ENCODE peak calls at places on chromosomes 4 and X, in ten cellular contexts. F, M, Q, Z, B, L, O, S, R and D are unnamed samples.

GRCh38 chr4:20193522-20193902 is 58.2 kb upstream of the SLIT2 start:
- DNase-seq in F (peak), M (no peak), Q (no peak), Z (no peak), B (peak), L (no peak), O (no peak), S (no peak), R (peak), D (no peak)

GRCh38 chr4:88017516-88018302 is 10.3 kb downstream of the PKD2 start:
- DNase-seq in F (peak), M (no peak), Q (no peak), Z (no peak), B (no peak), L (peak), O (no peak), S (peak), R (peak), D (peak)

GRCh38 chr4:175791221-175791620 is 20.8 kb downstream of the GPM6A start:
- DNase-seq in F (no peak), M (no peak), Q (no peak), Z (no peak), B (no peak), L (no peak), O (no peak), S (no peak), R (no peak), D (no peak)

GRCh38 chr4:56506110-56506705 is 617 bp downstream of the ARL9 start:
- DNase-seq in F (peak), M (no peak), Q (peak), Z (no peak), B (no peak), L (no peak), O (no peak), S (no peak), R (peak), D (peak)

GRCh38 chrX:10016516-10017132 is 49.5 kb downstream of the CLDN34 start:
- DNase-seq in F (peak), M (no peak), Q (no peak), Z (no peak), B (no peak), L (no peak), O (no peak), S (no peak), R (no peak), D (no peak)

GRCh38 chr4:99886146-99886545 is 8.1 kb downstream of the LAMTOR3 start:
- DNase-seq in F (peak), M (no peak), Q (no peak), Z (no peak), B (no peak), L (no peak), O (no peak), S (no peak), R (peak), D (peak)

GRCh38 chr4:71110499-71110898 is 117.0 kb downstream of the DCK start:
- DNase-seq in F (no peak), M (no peak), Q (no peak), Z (no peak), B (no peak), L (no peak), O (no peak), S (no peak), R (no peak), D (no peak)

GRCh38 chrX:15930585-15930984 is 76.0 kb upstream of the AP1S2 start:
- DNase-seq in F (peak), M (no peak), Q (no peak), Z (no peak), B (no peak), L (peak), O (peak), S (no peak), R (peak), D (peak)

GRCh38 chrX:43065978-43066377 is 288.0 kb upstream of the PPP1R2C start:
- DNase-seq in F (no peak), M (no peak), Q (no peak), Z (no peak), B (no peak), L (no peak), O (no peak), S (no peak), R (peak), D (no peak)

GRCh38 chrX:27619975-27620374 is 29.8 kb downstream of the DCAF8L2 start:
- DNase-seq in F (peak), M (no peak), Q (no peak), Z (no peak), B (no peak), L (no peak), O (no peak), S (no peak), R (peak), D (peak)

GRCh38 chr4:13891544-13891939 is 264.0 kb upstream of the BOD1L1 start:
- DNase-seq in F (no peak), M (no peak), Q (no peak), Z (no peak), B (no peak), L (peak), O (no peak), S (no peak), R (no peak), D (peak)

GRCh38 chrX:39327705-39328104 is 526.4 kb downstream of the MID1IP1 start:
- DNase-seq in F (no peak), M (no peak), Q (no peak), Z (no peak), B (no peak), L (no peak), O (no peak), S (no peak), R (no peak), D (no peak)

GRCh38 chrX:8939344-8939743 is 94.6 kb downstream of the FAM9B start:
- DNase-seq in F (no peak), M (no peak), Q (no peak), Z (no peak), B (no peak), L (no peak), O (no peak), S (no peak), R (no peak), D (no peak)

GRCh38 chr4:184475096-184475461 is 729 bp upstream of the IRF2 start:
- DNase-seq in F (peak), M (no peak), Q (peak), Z (peak), B (no peak), L (peak), O (no peak), S (peak), R (peak), D (peak)

GRCh38 chrX:17744896-17745523 is 7.7 kb downstream of the SCML1 start:
- DNase-seq in F (peak), M (no peak), Q (no peak), Z (no peak), B (no peak), L (no peak), O (no peak), S (no peak), R (peak), D (peak)
- TF ChIP-seq CTCF in F (no peak), M (peak), Q (peak), Z (no peak), B (no peak), L (peak), O (no peak), S (peak), R (peak), D (peak)

GRCh38 chr4:2797545-2798305 is 4.8 kb downstream of the SH3BP2 start:
- DNase-seq in F (no peak), M (peak), Q (peak), Z (peak), B (no peak), L (no peak), O (no peak), S (no peak), R (no peak), D (no peak)

GRCh38 chr4:2799444-2799911 is 6.6 kb downstream of the SH3BP2 start:
- DNase-seq in F (no peak), M (no peak), Q (peak), Z (peak), B (no peak), L (no peak), O (no peak), S (no peak), R (no peak), D (no peak)

GRCh38 chr4:2798399-2799301 is 5.8 kb downstream of the SH3BP2 start:
- DNase-seq in F (peak), M (no peak), Q (peak), Z (peak), B (no peak), L (no peak), O (no peak), S (no peak), R (peak), D (peak)

GRCh38 chr4:2800691-2801596 is 8.1 kb downstream of the SH3BP2 start:
- DNase-seq in F (peak), M (peak), Q (peak), Z (no peak), B (no peak), L (peak), O (no peak), S (peak), R (peak), D (peak)

DNA sequence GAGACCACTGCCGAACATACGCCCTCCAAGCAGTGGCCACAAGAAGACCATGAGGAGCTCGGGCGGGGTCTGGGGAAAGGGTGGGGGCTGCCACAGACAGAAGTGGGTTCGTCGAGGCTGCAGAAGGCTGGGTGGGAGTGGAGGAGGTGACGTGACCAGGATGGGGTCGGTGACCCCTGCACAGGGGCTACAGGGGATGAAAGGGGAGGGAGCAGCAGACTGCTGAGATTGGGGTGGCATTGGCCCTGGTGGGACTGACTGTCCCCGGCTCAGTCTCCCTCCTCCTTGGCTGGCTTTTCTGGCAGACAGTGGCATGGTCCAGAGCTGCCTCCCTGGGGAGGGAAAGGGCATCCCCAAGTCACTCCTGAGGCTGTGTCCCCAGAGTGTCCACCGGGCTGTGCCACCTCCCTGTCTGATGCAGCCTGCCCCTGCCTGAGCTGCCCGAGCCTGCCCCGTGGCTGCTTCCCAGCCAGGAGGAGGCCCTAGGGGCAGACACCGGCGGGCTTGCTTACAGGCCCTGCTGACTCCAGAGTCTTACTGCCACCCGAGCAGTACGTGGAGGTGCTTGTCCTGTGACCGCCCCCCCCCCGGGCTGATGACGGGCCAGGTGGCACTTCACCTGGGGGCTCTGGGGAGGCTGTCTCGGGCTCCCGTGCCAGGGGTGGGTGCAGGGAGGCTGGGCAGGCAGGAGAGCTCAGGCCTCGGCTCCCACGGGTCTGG is 7.2 kb downstream of the SH3BP2 start:
- DNase-seq in F (no peak), M (no peak), Q (peak), Z (no peak), B (no peak), L (no peak), O (no peak), S (no peak), R (no peak), D (peak)
- H3K4me3 ChIP-seq in F (no peak), M (peak), Q (no peak), Z (no peak), B (no peak), L (no peak), O (peak), S (peak), R (no peak), D (no peak)

DNA sequence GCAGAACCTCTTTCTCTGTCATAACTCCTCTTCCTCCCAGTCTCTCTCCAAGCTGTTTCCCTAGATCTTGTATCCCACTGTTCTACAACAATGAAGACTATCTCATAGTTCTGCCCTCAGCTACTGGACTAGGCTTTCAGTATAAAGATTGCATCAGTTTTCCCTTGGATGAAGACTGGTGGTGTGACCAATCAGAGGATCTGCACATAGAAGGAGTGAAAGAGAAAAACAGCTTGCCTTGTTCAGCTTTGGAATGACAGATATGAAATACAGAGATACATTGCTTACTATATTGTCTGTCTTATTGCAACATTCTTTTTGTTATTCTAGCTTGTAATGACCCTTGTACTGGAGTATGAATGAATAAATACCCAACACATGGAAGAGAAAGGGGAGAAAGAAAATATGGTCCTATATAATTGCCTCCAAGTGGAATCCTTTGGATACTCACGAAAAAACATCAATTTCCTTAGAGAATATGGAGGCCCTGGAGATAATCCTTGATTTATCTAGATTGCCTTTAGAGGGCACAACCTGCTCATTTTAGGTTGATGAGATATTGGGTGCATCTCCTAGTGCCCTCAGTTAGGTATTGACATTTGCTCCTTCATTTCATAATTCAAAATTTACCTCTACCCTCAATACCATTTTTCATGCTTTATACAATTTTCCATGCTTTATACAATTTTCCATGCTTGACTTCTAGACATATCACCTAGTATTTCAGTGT is 395.8 kb downstream of the NAF1 start:
- DNase-seq in F (no peak), M (no peak), Q (no peak), Z (no peak), B (no peak), L (no peak), O (no peak), S (no peak), R (peak), D (peak)
- TF ChIP-seq CTCF in F (no peak), M (no peak), Q (no peak), Z (no peak), B (no peak), L (no peak), O (no peak), S (no peak), R (no peak), D (no peak)

DNA sequence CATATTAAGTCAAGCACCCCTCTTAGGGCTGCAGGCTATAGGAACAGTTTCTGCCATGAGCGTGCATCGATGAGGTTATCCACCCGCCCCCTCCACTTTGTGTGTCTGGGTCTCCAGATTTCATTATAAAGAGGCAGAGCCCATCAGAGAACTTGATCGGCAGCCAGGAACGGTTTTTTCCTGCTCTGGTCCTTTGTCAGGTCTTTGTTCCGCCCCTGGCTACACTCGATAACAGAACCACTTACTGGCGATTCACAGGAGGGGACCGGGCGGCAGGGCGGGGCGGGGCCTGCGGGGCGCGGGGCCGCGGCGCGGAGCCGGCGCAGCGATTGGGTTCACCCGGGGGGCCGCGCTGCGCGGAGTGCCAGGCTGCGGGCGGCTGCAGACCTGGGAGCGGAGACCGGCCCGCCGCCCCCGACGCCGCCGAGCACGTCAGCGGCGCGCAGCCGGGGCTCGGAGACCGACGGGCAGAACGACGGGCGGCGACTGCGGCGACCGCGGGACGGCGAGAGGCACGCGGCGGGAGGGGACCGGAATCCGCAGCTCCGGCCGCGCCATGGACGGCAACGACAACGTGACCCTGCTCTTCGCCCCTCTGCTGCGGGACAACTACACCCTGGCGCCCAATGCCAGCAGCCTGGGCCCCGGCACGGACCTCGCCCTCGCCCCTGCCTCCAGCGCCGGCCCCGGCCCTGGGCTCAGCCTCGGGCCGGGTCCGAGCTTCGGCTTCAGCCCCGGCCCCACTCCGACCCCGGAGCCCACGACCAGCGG is at the start of gene SLC10A4:
- DNase-seq in F (no peak), M (no peak), Q (peak), Z (no peak), B (no peak), L (no peak), O (no peak), S (no peak), R (no peak), D (no peak)
- H3K4me3 ChIP-seq in F (no peak), M (peak), Q (peak), Z (peak), B (no peak), L (no peak), O (no peak), S (peak), R (peak), D (peak)